ENCODE peak calls at places on chromosomes 7 and 10, in five cellular contexts. One of them, this sample, is unnamed.
A peak's percentile ranks its signal among the peaks of the same experiment; 100 is the strongest.

GRCh38 chr10:83612050-83612449 is 527.3 kb upstream of the GHITM start:
- DNase-seq in CD8-positive, alpha-beta T cell: no peak
- DNase-seq in AG09309: peak; percentile 53
- DNase-seq in GM12891: no peak
- DNase-seq in brain microvascular endothelial cell: peak; percentile 25
- DNase-seq in this sample: no peak

GRCh38 chr10:28909875-28910274 is 232.6 kb downstream of the BAMBI start:
- DNase-seq in AG09309: no peak
- DNase-seq in GM12891: no peak
- DNase-seq in CD8-positive, alpha-beta T cell: no peak
- DNase-seq in brain microvascular endothelial cell: no peak
- DNase-seq in this sample: no peak

GRCh38 chr7:140829720-140830119 is 95.0 kb downstream of the BRAF start:
- DNase-seq in AG09309: no peak
- DNase-seq in brain microvascular endothelial cell: no peak
- DNase-seq in CD8-positive, alpha-beta T cell: no peak
- DNase-seq in GM12891: no peak
- DNase-seq in this sample: no peak

GRCh38 chr7:138514044-138514443 is 54.0 kb downstream of the TRIM24 start:
- DNase-seq in AG09309: no peak
- DNase-seq in brain microvascular endothelial cell: no peak
- DNase-seq in GM12891: no peak
- DNase-seq in CD8-positive, alpha-beta T cell: no peak
- DNase-seq in this sample: no peak

GRCh38 chr7:140977351-140978140 is 37.2 kb downstream of the MRPS33 start:
- DNase-seq in brain microvascular endothelial cell: no peak
- DNase-seq in CD8-positive, alpha-beta T cell: no peak
- DNase-seq in GM12891: no peak
- DNase-seq in AG09309: no peak
- DNase-seq in this sample: no peak

GRCh38 chr7:158740013-158740656 is 35.5 kb upstream of the NCAPG2 start:
- DNase-seq in brain microvascular endothelial cell: peak; percentile 84
- DNase-seq in CD8-positive, alpha-beta T cell: no peak
- DNase-seq in GM12891: no peak
- DNase-seq in AG09309: peak; percentile 49
- DNase-seq in this sample: no peak

GRCh38 chr7:144786522-144786921 is 49.3 kb downstream of the TPK1 start:
- DNase-seq in GM12891: no peak
- DNase-seq in brain microvascular endothelial cell: no peak
- DNase-seq in CD8-positive, alpha-beta T cell: no peak
- DNase-seq in AG09309: no peak
- DNase-seq in this sample: no peak

GRCh38 chr7:7175075-7175695 is 7.2 kb upstream of the C1GALT1 start:
- DNase-seq in GM12891: no peak
- DNase-seq in brain microvascular endothelial cell: no peak
- DNase-seq in CD8-positive, alpha-beta T cell: no peak
- DNase-seq in AG09309: no peak
- DNase-seq in this sample: no peak

GRCh38 chr7:43438897-43439479 is 143.9 kb upstream of the STK17A start:
- DNase-seq in AG09309: no peak
- DNase-seq in GM12891: no peak
- DNase-seq in CD8-positive, alpha-beta T cell: no peak
- DNase-seq in brain microvascular endothelial cell: no peak
- DNase-seq in this sample: peak; percentile 28

GRCh38 chr10:71150811-71151210 is 61.6 kb upstream of the UNC5B start:
- DNase-seq in brain microvascular endothelial cell: no peak
- DNase-seq in CD8-positive, alpha-beta T cell: no peak
- DNase-seq in AG09309: no peak
- DNase-seq in GM12891: no peak
- DNase-seq in this sample: no peak

GRCh38 chr10:133329401-133330202 is 7.1 kb downstream of the CALY start:
- DNase-seq in AG09309: peak; percentile 31
- DNase-seq in CD8-positive, alpha-beta T cell: peak; percentile 94
- DNase-seq in GM12891: peak; percentile 93
- DNase-seq in brain microvascular endothelial cell: peak; percentile 82
- DNase-seq in this sample: peak; percentile 93

GRCh38 chr7:157846281-157846680 is 509.5 kb downstream of the DNAJB6 start:
- DNase-seq in GM12891: no peak
- DNase-seq in brain microvascular endothelial cell: no peak
- DNase-seq in CD8-positive, alpha-beta T cell: no peak
- DNase-seq in AG09309: no peak
- DNase-seq in this sample: no peak

GRCh38 chr10:111107023-111107422 is 30.2 kb downstream of the ADRA2A start:
- DNase-seq in AG09309: no peak
- DNase-seq in GM12891: no peak
- DNase-seq in brain microvascular endothelial cell: no peak
- DNase-seq in CD8-positive, alpha-beta T cell: no peak
- DNase-seq in this sample: no peak

GRCh38 chr7:128955981-128956380 is 18.3 kb downstream of the IRF5 start:
- DNase-seq in GM12891: no peak
- DNase-seq in CD8-positive, alpha-beta T cell: no peak
- DNase-seq in brain microvascular endothelial cell: no peak
- DNase-seq in AG09309: no peak
- DNase-seq in this sample: no peak

GRCh38 chr7:94028768-94029167 is 24.6 kb upstream of the BET1 start:
- DNase-seq in brain microvascular endothelial cell: no peak
- DNase-seq in CD8-positive, alpha-beta T cell: no peak
- DNase-seq in GM12891: no peak
- DNase-seq in AG09309: no peak
- DNase-seq in this sample: no peak

GRCh38 chr7:89602984-89603383 is 551.3 kb upstream of the STEAP1 start:
- DNase-seq in brain microvascular endothelial cell: no peak
- DNase-seq in GM12891: no peak
- DNase-seq in CD8-positive, alpha-beta T cell: no peak
- DNase-seq in AG09309: no peak
- DNase-seq in this sample: no peak

GRCh38 chr10:69655868-69656555 is 26.0 kb downstream of the FAM241B start:
- DNase-seq in AG09309: no peak
- DNase-seq in brain microvascular endothelial cell: no peak
- DNase-seq in CD8-positive, alpha-beta T cell: no peak
- DNase-seq in GM12891: no peak
- DNase-seq in this sample: no peak

GRCh38 chr7:50782376-50783208 is at the start of gene GRB10:
- DNase-seq in AG09309: no peak
- DNase-seq in brain microvascular endothelial cell: no peak
- DNase-seq in CD8-positive, alpha-beta T cell: peak; percentile 18
- DNase-seq in GM12891: no peak
- DNase-seq in this sample: no peak

GRCh38 chr7:102888561-102889233 is 24.1 kb upstream of the LRRC17 start:
- DNase-seq in brain microvascular endothelial cell: no peak
- DNase-seq in GM12891: no peak
- DNase-seq in CD8-positive, alpha-beta T cell: no peak
- DNase-seq in AG09309: no peak
- DNase-seq in this sample: no peak

GRCh38 chr7:27198871-27199801 is 755 bp downstream of the HOXA13 start:
- DNase-seq in CD8-positive, alpha-beta T cell: no peak
- DNase-seq in GM12891: no peak
- DNase-seq in AG09309: no peak
- DNase-seq in brain microvascular endothelial cell: no peak
- DNase-seq in this sample: no peak

GRCh38 chr10:29163746-29164145 is 125.1 kb upstream of the LYZL1 start:
- DNase-seq in AG09309: no peak
- DNase-seq in brain microvascular endothelial cell: peak; percentile 83
- DNase-seq in CD8-positive, alpha-beta T cell: no peak
- DNase-seq in GM12891: no peak
- DNase-seq in this sample: no peak

GRCh38 chr7:64558781-64559180 is 4.1 kb downstream of the ZNF680 start:
- DNase-seq in AG09309: no peak
- DNase-seq in brain microvascular endothelial cell: no peak
- DNase-seq in GM12891: no peak
- DNase-seq in CD8-positive, alpha-beta T cell: no peak
- DNase-seq in this sample: no peak